ENCODE peak calls at places on chromosomes 7 and 10, in six cellular contexts. R is stomach, B is A549, J is IMR-90, W is right lobe of liver, C is endothelial cell of umbilical vein. E is an unnamed sample.
A peak's percentile ranks its signal among the peaks of the same experiment; 100 is the strongest.

GRCh38 chr10:104330168-104331117 is 7.8 kb downstream of the ITPRIP start:
- DNase-seq in R (no peak), B (peak; percentile 76), J (peak; percentile 93), W (no peak), C (peak; percentile 71), E (no peak)

GRCh38 chr7:150332852-150333635 is 8.4 kb downstream of the RARRES2 start:
- DNase-seq in R (no peak), B (no peak), J (no peak), W (no peak), C (no peak), E (no peak)

GRCh38 chr7:43758029-43758860 is at the start of gene BLVRA:
- DNase-seq in R (peak; percentile 68), B (peak; percentile 38), J (peak; percentile 18), W (peak; percentile 84), C (peak; percentile 56), E (peak; percentile 74)

GRCh38 chr10:92688927-92689662 is 660 bp upstream of the HHEX start:
- DNase-seq in R (peak; percentile 43), B (peak; percentile 61), J (peak; percentile 31), W (peak; percentile 69), C (peak; percentile 67), E (peak; percentile 83)

GRCh38 chr7:50667338-50667737 is 102.1 kb upstream of the DDC start:
- DNase-seq in R (peak; percentile 83), B (no peak), J (no peak), W (peak; percentile 56), C (peak; percentile 90), E (peak; percentile 78)

GRCh38 chr7:80415522-80415921 is 96.3 kb downstream of the GNAT3 start:
- DNase-seq in R (no peak), B (no peak), J (peak; percentile 60), W (no peak), C (no peak), E (no peak)

GRCh38 chr10:128793726-128794655 is 667.8 kb upstream of the MKI67 start:
- DNase-seq in R (no peak), B (no peak), J (no peak), W (no peak), C (no peak), E (no peak)

GRCh38 chr7:1675036-1675671 is 5.1 kb downstream of the ELFN1 start:
- DNase-seq in R (no peak), B (no peak), J (no peak), W (no peak), C (no peak), E (no peak)

GRCh38 chr7:69245646-69246045 is 352.6 kb upstream of the AUTS2 start:
- DNase-seq in R (no peak), B (no peak), J (no peak), W (no peak), C (no peak), E (no peak)

GRCh38 chr7:27579565-27579964 is 83.1 kb downstream of the HIBADH start:
- DNase-seq in R (no peak), B (no peak), J (no peak), W (no peak), C (no peak), E (no peak)

DNA sequence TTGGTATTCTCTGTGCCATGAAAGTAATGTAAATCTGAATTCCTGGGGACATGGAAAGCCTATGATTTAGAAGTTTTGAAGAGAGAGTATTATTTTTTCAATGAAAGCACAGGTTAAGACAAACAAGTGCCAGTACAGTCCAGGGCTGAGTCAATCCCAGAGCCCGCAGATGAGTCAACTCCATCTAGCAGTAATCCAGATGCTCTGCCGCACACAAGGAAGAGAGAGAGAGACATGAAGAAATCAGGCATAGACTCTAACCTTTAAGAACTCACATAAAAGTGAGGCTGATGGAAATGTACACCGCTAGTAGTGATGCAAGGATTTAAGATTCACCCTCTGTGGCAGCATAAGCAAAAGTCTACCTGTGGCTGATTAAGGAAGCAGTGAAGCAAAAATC is 651.6 kb downstream of the TNS3 start:
- DNase-seq in R (no peak), B (peak; percentile 73), J (peak; percentile 97), W (no peak), C (peak; percentile 9), E (peak; percentile 26)
- H3K4me1 ChIP-seq in R (no peaks in the 10 kb centered on the region), B (peaks cover 40% of the 10 kb centered on the region), J (peaks cover 14% of the 10 kb centered on the region), W (peaks cover 8% of the 10 kb centered on the region), C (peaks cover 8% of the 10 kb centered on the region), E (peaks cover 42% of the 10 kb centered on the region)

GRCh38 chr7:122145937-122146336 is 1.9 kb upstream of the AASS start:
- DNase-seq in R (no peak), B (no peak), J (no peak), W (no peak), C (no peak), E (no peak)

GRCh38 chr7:122148081-122148480 is 4.0 kb upstream of the AASS start:
- DNase-seq in R (no peak), B (no peak), J (no peak), W (no peak), C (no peak), E (no peak)

GRCh38 chr7:122140918-122141317 is 3.1 kb downstream of the AASS start:
- DNase-seq in R (no peak), B (no peak), J (no peak), W (no peak), C (no peak), E (no peak)

GRCh38 chr7:122143376-122143750 is 686 bp downstream of the AASS start:
- DNase-seq in R (peak; percentile 28), B (no peak), J (peak; percentile 19), W (peak; percentile 34), C (peak; percentile 64), E (peak; percentile 14)

DNA sequence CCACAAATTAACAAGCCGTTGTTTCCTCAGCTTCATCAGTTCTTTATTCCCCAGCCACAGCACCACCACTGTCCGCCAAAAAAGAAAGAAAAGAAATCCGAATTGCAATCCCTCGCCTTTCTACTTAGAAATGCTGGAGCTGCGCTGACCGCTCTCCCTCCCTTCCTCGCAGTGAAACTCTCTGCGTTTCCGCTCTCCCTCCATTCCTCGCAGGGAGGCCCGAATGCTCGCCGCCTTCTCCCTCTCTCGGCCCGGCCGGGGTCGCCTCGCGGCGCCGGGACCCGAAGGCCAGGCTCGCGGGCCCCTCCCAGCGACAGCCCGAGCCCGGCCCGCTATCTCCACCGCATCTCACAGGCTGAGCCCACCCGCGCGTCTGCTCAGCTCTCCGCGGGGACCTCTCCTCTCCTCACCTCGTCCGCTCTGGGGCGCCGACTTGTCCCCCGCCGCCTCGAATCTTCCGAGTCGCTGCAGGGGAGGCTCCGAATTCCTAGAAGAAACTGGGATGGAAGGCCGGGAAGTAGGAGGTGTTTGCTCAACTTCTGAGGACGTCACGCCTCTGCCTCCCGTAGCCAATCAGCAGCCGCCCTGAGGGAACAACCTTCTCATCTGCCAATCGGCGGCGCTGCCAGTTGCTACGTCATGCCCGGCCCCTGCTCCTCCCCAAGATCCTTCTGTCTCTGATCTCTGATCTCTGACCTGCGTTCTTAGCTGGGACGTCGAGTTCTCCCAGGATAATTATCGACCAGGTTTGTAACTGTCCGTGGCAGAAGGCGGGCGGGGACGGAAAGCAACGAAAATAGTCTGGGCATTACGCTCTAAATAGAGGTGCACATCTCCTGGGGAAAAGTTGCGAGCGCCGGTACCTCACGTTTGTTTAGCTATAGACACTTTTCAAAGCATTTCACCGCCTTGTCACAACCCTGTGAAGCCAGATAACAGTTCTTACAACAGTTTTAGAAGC is at the start of gene AASS:
- DNase-seq in R (peak; percentile 96), B (peak; percentile 90), J (peak; percentile 94), W (peak; percentile 97), C (peak; percentile 96), E (peak; percentile 98)
- TF ChIP-seq POLR2A in R (no peak), B (no peak), J (peak; percentile 66), W (peak; percentile 58), C (peak; percentile 71), E (no peak)

GRCh38 chr10:116044722-116045374 is 228.2 kb downstream of the GFRA1 start:
- DNase-seq in R (no peak), B (no peak), J (no peak), W (peak; percentile 33), C (no peak), E (no peak)

GRCh38 chr10:116043304-116043703 is 229.7 kb downstream of the GFRA1 start:
- DNase-seq in R (no peak), B (no peak), J (no peak), W (no peak), C (no peak), E (no peak)

GRCh38 chr10:116049644-116050043 is 223.4 kb downstream of the GFRA1 start:
- DNase-seq in R (no peak), B (no peak), J (no peak), W (no peak), C (no peak), E (no peak)

GRCh38 chr10:116049158-116049557 is 223.8 kb downstream of the GFRA1 start:
- DNase-seq in R (no peak), B (no peak), J (no peak), W (no peak), C (no peak), E (no peak)

DNA sequence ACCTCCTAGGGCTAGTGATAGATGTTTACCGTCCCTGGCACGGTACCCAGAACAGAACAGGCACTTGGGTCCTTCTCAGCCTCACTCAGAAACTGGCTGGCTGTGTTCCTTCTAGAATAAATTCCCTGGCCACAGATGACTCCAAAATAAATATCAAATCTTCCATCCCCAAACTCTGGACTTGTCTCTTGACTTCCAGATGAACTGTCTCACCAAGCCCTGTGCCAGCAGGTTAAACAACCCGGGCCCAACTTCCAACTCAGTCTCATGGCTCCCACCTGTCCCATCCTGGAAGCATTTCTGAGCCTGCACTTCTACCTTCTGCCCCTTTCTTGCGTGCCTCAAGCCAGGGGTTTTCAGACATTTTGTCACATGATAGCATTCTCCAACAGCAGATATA is 227.0 kb downstream of the GFRA1 start:
- DNase-seq in R (no peak), B (no peak), J (no peak), W (no peak), C (no peak), E (no peak)
- H3K4me1 ChIP-seq in R (no peaks in the 10 kb centered on the region), B (peaks cover 5% of the 10 kb centered on the region), J (no peaks in the 10 kb centered on the region), W (peaks cover 25% of the 10 kb centered on the region), C (no peaks in the 10 kb centered on the region), E (no peaks in the 10 kb centered on the region)

GRCh38 chr7:137289101-137289500 is 54.4 kb downstream of the PTN start:
- DNase-seq in R (no peak), B (no peak), J (no peak), W (no peak), C (no peak), E (no peak)
- TF ChIP-seq POLR2A in R (no peak), B (no peak), J (no peak), W (no peak), C (no peak), E (no peak)

DNA sequence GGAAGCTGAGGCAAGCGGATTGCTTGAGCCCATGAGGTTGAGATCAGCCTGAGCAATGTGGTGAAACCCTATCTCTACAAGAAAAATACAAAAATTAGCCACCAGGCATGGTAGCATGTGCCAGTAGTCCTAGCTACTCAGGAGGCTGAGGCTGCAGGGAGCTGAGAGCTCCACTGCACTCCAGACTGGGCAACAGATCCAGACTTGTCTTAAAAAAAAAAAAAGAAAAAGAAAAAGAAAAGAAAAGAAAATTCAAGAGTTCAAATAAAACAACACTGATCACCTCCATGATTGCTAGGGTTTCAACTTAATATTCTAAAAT is 34.4 kb downstream of the RTKN2 start:
- DNase-seq in R (no peak), B (no peak), J (no peak), W (no peak), C (no peak), E (no peak)
- H3K4me1 ChIP-seq in R (peaks cover 7% of the 10 kb centered on the region), B (peaks cover 70% of the 10 kb centered on the region), J (peaks cover 21% of the 10 kb centered on the region), W (no peaks in the 10 kb centered on the region), C (peaks cover 21% of the 10 kb centered on the region), E (no peaks in the 10 kb centered on the region)

GRCh38 chr7:28889290-28889689 is 68.8 kb downstream of the TRIL start:
- DNase-seq in R (no peak), B (no peak), J (no peak), W (no peak), C (no peak), E (no peak)

GRCh38 chr7:28891192-28891872 is 66.8 kb downstream of the TRIL start:
- DNase-seq in R (no peak), B (no peak), J (no peak), W (peak; percentile 21), C (no peak), E (no peak)

GRCh38 chr7:28890137-28890536 is 68.0 kb downstream of the TRIL start:
- DNase-seq in R (no peak), B (no peak), J (no peak), W (no peak), C (no peak), E (no peak)

GRCh38 chr7:28893888-28894287 is 64.2 kb downstream of the TRIL start:
- DNase-seq in R (no peak), B (no peak), J (no peak), W (no peak), C (no peak), E (no peak)
- TF ChIP-seq POLR2A in R (no peak), B (no peak), J (no peak), W (no peak), C (no peak), E (no peak)